ENCODE peak calls at places on chromosomes 16 and 17, in five cellular contexts. One of them, this sample, is unnamed.

GRCh38 chr17:82656266-82656665 is 8.0 kb upstream of the WDR45B start:
- DNase-seq in heart left ventricle: no peak
- DNase-seq in OCI-LY7: no peak
- DNase-seq in adrenal gland: no peak
- DNase-seq in Peyer's patch: no peak
- DNase-seq in this sample: no peak

GRCh38 chr17:43645765-43646481 is 15.8 kb downstream of the MEOX1 start:
- DNase-seq in heart left ventricle: peak
- DNase-seq in OCI-LY7: no peak
- DNase-seq in adrenal gland: peak
- DNase-seq in Peyer's patch: peak
- DNase-seq in this sample: peak

GRCh38 chr17:81197831-81198490 is 24.8 kb downstream of the CEP131 start:
- DNase-seq in heart left ventricle: no peak
- DNase-seq in OCI-LY7: no peak
- DNase-seq in adrenal gland: no peak
- DNase-seq in Peyer's patch: no peak
- DNase-seq in this sample: no peak

GRCh38 chr16:79769320-79770243 is 169.0 kb upstream of the MAF start:
- DNase-seq in heart left ventricle: no peak
- DNase-seq in OCI-LY7: no peak
- DNase-seq in adrenal gland: no peak
- DNase-seq in Peyer's patch: no peak
- DNase-seq in this sample: no peak

GRCh38 chr16:29675811-29676643 is 3.0 kb upstream of the QPRT start:
- DNase-seq in heart left ventricle: no peak
- DNase-seq in OCI-LY7: peak
- DNase-seq in adrenal gland: peak
- DNase-seq in Peyer's patch: no peak
- DNase-seq in this sample: no peak

GRCh38 chr17:59505610-59506276 is 59.7 kb upstream of the DHX40 start:
- DNase-seq in heart left ventricle: no peak
- DNase-seq in OCI-LY7: no peak
- DNase-seq in adrenal gland: peak
- DNase-seq in Peyer's patch: no peak
- DNase-seq in this sample: no peak

GRCh38 chr16:84486551-84487235 is 17.8 kb downstream of the MEAK7 start:
- DNase-seq in heart left ventricle: no peak
- DNase-seq in OCI-LY7: no peak
- DNase-seq in adrenal gland: no peak
- DNase-seq in Peyer's patch: no peak
- DNase-seq in this sample: no peak

GRCh38 chr16:12317121-12317810 is 340.7 kb downstream of the SNX29 start:
- DNase-seq in heart left ventricle: no peak
- DNase-seq in OCI-LY7: peak
- DNase-seq in adrenal gland: no peak
- DNase-seq in Peyer's patch: no peak
- DNase-seq in this sample: no peak

GRCh38 chr16:78871241-78871640 is 729.3 kb downstream of the MAF start:
- DNase-seq in heart left ventricle: no peak
- DNase-seq in OCI-LY7: no peak
- DNase-seq in adrenal gland: no peak
- DNase-seq in Peyer's patch: no peak
- DNase-seq in this sample: no peak

GRCh38 chr17:2122641-2123302 is 67.9 kb downstream of the HIC1 start:
- DNase-seq in heart left ventricle: peak
- DNase-seq in OCI-LY7: no peak
- DNase-seq in adrenal gland: peak
- DNase-seq in Peyer's patch: peak
- DNase-seq in this sample: peak

GRCh38 chr16:75130150-75130771 is 13.7 kb upstream of the LDHD start:
- DNase-seq in heart left ventricle: no peak
- DNase-seq in OCI-LY7: no peak
- DNase-seq in adrenal gland: no peak
- DNase-seq in Peyer's patch: no peak
- DNase-seq in this sample: peak

GRCh38 chr17:65278050-65278819 is 141.1 kb downstream of the RGS9 start:
- DNase-seq in heart left ventricle: no peak
- DNase-seq in OCI-LY7: peak
- DNase-seq in adrenal gland: peak
- DNase-seq in Peyer's patch: peak
- DNase-seq in this sample: peak

GRCh38 chr16:29698042-29698441 is 19.1 kb downstream of the QPRT start:
- DNase-seq in heart left ventricle: no peak
- DNase-seq in OCI-LY7: no peak
- DNase-seq in adrenal gland: no peak
- DNase-seq in Peyer's patch: no peak
- DNase-seq in this sample: no peak

GRCh38 chr17:44795928-44796327 is 34.2 kb downstream of the GJC1 start:
- DNase-seq in heart left ventricle: no peak
- DNase-seq in OCI-LY7: no peak
- DNase-seq in adrenal gland: no peak
- DNase-seq in Peyer's patch: no peak
- DNase-seq in this sample: no peak

GRCh38 chr16:56859636-56860035 is 5.4 kb upstream of the SLC12A3 start:
- DNase-seq in heart left ventricle: peak
- DNase-seq in OCI-LY7: no peak
- DNase-seq in adrenal gland: no peak
- DNase-seq in Peyer's patch: no peak
- DNase-seq in this sample: no peak

GRCh38 chr16:84687715-84688114 is 12.1 kb upstream of the USP10 start:
- DNase-seq in heart left ventricle: no peak
- DNase-seq in OCI-LY7: peak
- DNase-seq in adrenal gland: no peak
- DNase-seq in Peyer's patch: no peak
- DNase-seq in this sample: no peak

GRCh38 chr17:59199398-59199797 is 10.4 kb upstream of the SMG8 start:
- DNase-seq in heart left ventricle: no peak
- DNase-seq in OCI-LY7: no peak
- DNase-seq in adrenal gland: no peak
- DNase-seq in Peyer's patch: no peak
- DNase-seq in this sample: no peak

GRCh38 chr16:85306071-85306792 is 194.0 kb upstream of the CIBAR2 start:
- DNase-seq in heart left ventricle: peak
- DNase-seq in OCI-LY7: peak
- DNase-seq in adrenal gland: peak
- DNase-seq in Peyer's patch: peak
- DNase-seq in this sample: peak

GRCh38 chr17:66952031-66952524 is 12.4 kb upstream of the CACNG4 start:
- DNase-seq in heart left ventricle: no peak
- DNase-seq in OCI-LY7: no peak
- DNase-seq in adrenal gland: peak
- DNase-seq in Peyer's patch: peak
- DNase-seq in this sample: peak

GRCh38 chr16:54287758-54288591 is 1.4 kb upstream of the IRX3 start:
- DNase-seq in heart left ventricle: no peak
- DNase-seq in OCI-LY7: no peak
- DNase-seq in adrenal gland: peak
- DNase-seq in Peyer's patch: no peak
- DNase-seq in this sample: peak

GRCh38 chr16:66601471-66601870 is 3.0 kb upstream of the CMTM3 start:
- DNase-seq in heart left ventricle: no peak
- DNase-seq in OCI-LY7: no peak
- DNase-seq in adrenal gland: no peak
- DNase-seq in Peyer's patch: no peak
- DNase-seq in this sample: no peak

GRCh38 chr17:44915321-44915726 is at the start of gene GFAP:
- DNase-seq in heart left ventricle: no peak
- DNase-seq in OCI-LY7: no peak
- DNase-seq in adrenal gland: no peak
- DNase-seq in Peyer's patch: no peak
- DNase-seq in this sample: no peak

GRCh38 chr17:57471941-57472368 is 215.6 kb downstream of the MSI2 start:
- DNase-seq in heart left ventricle: no peak
- DNase-seq in OCI-LY7: no peak
- DNase-seq in adrenal gland: no peak
- DNase-seq in Peyer's patch: no peak
- DNase-seq in this sample: peak

GRCh38 chr17:14297161-14297851 is 3.6 kb upstream of the HS3ST3B1 start:
- DNase-seq in heart left ventricle: peak
- DNase-seq in OCI-LY7: no peak
- DNase-seq in adrenal gland: no peak
- DNase-seq in Peyer's patch: peak
- DNase-seq in this sample: peak

GRCh38 chr16:28067604-28068382 is 4.3 kb upstream of the GSG1L start:
- DNase-seq in heart left ventricle: peak
- DNase-seq in OCI-LY7: no peak
- DNase-seq in adrenal gland: no peak
- DNase-seq in Peyer's patch: no peak
- DNase-seq in this sample: no peak

GRCh38 chr16:55663770-55664677 is 8.2 kb downstream of the SLC6A2 start:
- DNase-seq in heart left ventricle: no peak
- DNase-seq in OCI-LY7: no peak
- DNase-seq in adrenal gland: no peak
- DNase-seq in Peyer's patch: no peak
- DNase-seq in this sample: no peak

GRCh38 chr17:20066253-20066652 is 57.1 kb downstream of the SPECC1 start:
- DNase-seq in heart left ventricle: no peak
- DNase-seq in OCI-LY7: no peak
- DNase-seq in adrenal gland: peak
- DNase-seq in Peyer's patch: no peak
- DNase-seq in this sample: peak

GRCh38 chr16:48029768-48030167 is 126.0 kb downstream of the ABCC12 start:
- DNase-seq in heart left ventricle: no peak
- DNase-seq in OCI-LY7: no peak
- DNase-seq in adrenal gland: no peak
- DNase-seq in Peyer's patch: no peak
- DNase-seq in this sample: no peak

DNA sequence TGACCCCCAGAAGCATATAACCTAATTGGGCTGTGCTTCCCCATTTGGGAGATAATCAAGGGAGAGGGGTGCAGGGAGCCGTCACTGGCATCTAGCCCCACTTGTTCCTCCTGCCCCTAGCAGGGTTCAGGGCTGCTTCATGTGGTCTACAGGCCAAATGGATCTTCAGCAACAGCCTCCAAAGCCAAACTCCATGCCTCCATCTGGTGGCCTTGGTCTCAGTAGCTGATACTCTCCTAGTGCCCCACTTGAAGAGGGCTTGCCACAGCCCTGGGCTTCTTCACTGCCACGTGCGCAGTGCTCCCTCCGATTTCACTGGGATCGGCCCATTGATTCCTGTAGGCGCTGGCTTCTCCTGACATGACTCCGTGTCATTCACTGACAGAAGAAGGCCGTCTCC is 24.6 kb downstream of the LYRM9 start:
- DNase-seq in heart left ventricle: no peak
- DNase-seq in OCI-LY7: no peak
- DNase-seq in adrenal gland: no peak
- DNase-seq in Peyer's patch: no peak
- DNase-seq in this sample: no peak
- TF ChIP-seq CTCF in heart left ventricle: no peak
- TF ChIP-seq CTCF in OCI-LY7: no peak
- TF ChIP-seq CTCF in adrenal gland: no peak
- TF ChIP-seq CTCF in Peyer's patch: no peak
- TF ChIP-seq CTCF in this sample: no peak

GRCh38 chr16:53219795-53220194 is 165.0 kb downstream of the CHD9 start:
- DNase-seq in heart left ventricle: no peak
- DNase-seq in OCI-LY7: no peak
- DNase-seq in adrenal gland: no peak
- DNase-seq in Peyer's patch: no peak
- DNase-seq in this sample: no peak
- H3K27ac ChIP-seq in heart left ventricle: peak
- H3K27ac ChIP-seq in OCI-LY7: peak
- H3K27ac ChIP-seq in adrenal gland: no peak
- H3K27ac ChIP-seq in Peyer's patch: no peak
- H3K27ac ChIP-seq in this sample: peak

GRCh38 chr17:54968259-54968953 is at the start of the genes COX11 and STXBP4:
- DNase-seq in heart left ventricle: peak
- DNase-seq in OCI-LY7: peak
- DNase-seq in adrenal gland: peak
- DNase-seq in Peyer's patch: peak
- DNase-seq in this sample: peak
- TF ChIP-seq CTCF in heart left ventricle: peak
- TF ChIP-seq CTCF in OCI-LY7: peak
- TF ChIP-seq CTCF in adrenal gland: peak
- TF ChIP-seq CTCF in Peyer's patch: peak
- TF ChIP-seq CTCF in this sample: peak

GRCh38 chr17:7916799-7917198 is 710 bp upstream of the RNF227 start:
- DNase-seq in heart left ventricle: peak
- DNase-seq in OCI-LY7: no peak
- DNase-seq in adrenal gland: no peak
- DNase-seq in Peyer's patch: no peak
- DNase-seq in this sample: no peak
- H3K27ac ChIP-seq in heart left ventricle: peak
- H3K27ac ChIP-seq in OCI-LY7: no peak
- H3K27ac ChIP-seq in adrenal gland: no peak
- H3K27ac ChIP-seq in Peyer's patch: peak
- H3K27ac ChIP-seq in this sample: peak

GRCh38 chr17:56142325-56142724 is 10.9 kb upstream of the ANKFN1 start:
- DNase-seq in heart left ventricle: no peak
- DNase-seq in OCI-LY7: no peak
- DNase-seq in adrenal gland: no peak
- DNase-seq in Peyer's patch: no peak
- DNase-seq in this sample: no peak

GRCh38 chr17:56142781-56143180 is 10.5 kb upstream of the ANKFN1 start:
- DNase-seq in heart left ventricle: no peak
- DNase-seq in OCI-LY7: no peak
- DNase-seq in adrenal gland: no peak
- DNase-seq in Peyer's patch: no peak
- DNase-seq in this sample: no peak

GRCh38 chr17:56146005-56146404 is 7.3 kb upstream of the ANKFN1 start:
- DNase-seq in heart left ventricle: no peak
- DNase-seq in OCI-LY7: no peak
- DNase-seq in adrenal gland: no peak
- DNase-seq in Peyer's patch: no peak
- DNase-seq in this sample: no peak

GRCh38 chr17:56141046-56141839 is 12.0 kb upstream of the ANKFN1 start:
- DNase-seq in heart left ventricle: no peak
- DNase-seq in OCI-LY7: no peak
- DNase-seq in adrenal gland: no peak
- DNase-seq in Peyer's patch: no peak
- DNase-seq in this sample: no peak

DNA sequence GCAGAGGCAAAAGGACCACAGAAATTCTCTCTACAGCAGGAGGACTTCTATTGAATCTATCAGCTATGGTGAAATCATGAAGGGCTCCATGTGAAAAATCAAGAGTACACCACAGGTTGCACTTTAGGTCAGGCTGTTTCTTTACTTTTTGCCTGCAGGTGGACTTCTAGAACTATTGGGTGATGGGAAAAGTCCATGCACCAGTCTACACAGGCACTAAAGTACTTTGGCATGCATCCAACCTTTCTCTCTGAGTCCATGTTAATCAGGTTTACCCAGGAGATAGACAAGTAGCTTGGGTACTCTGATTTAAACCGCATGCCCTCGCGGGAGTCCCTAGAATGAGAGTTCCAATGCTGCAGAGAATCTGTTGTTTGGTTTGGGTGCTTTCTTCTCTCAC is 9.1 kb upstream of the ANKFN1 start:
- DNase-seq in heart left ventricle: no peak
- DNase-seq in OCI-LY7: no peak
- DNase-seq in adrenal gland: no peak
- DNase-seq in Peyer's patch: no peak
- DNase-seq in this sample: no peak
- TF ChIP-seq CTCF in heart left ventricle: no peak
- TF ChIP-seq CTCF in OCI-LY7: no peak
- TF ChIP-seq CTCF in adrenal gland: no peak
- TF ChIP-seq CTCF in Peyer's patch: peak
- TF ChIP-seq CTCF in this sample: no peak

GRCh38 chr16:50502616-50503000 is 45.6 kb upstream of the NKD1 start:
- DNase-seq in heart left ventricle: no peak
- DNase-seq in OCI-LY7: no peak
- DNase-seq in adrenal gland: no peak
- DNase-seq in Peyer's patch: no peak
- DNase-seq in this sample: peak
- H3K27ac ChIP-seq in heart left ventricle: no peak
- H3K27ac ChIP-seq in OCI-LY7: no peak
- H3K27ac ChIP-seq in adrenal gland: no peak
- H3K27ac ChIP-seq in Peyer's patch: no peak
- H3K27ac ChIP-seq in this sample: no peak